ENCODE peak calls at places on chromosomes 5 and 9, in five cellular contexts. One of them, this sample, is unnamed.

GRCh38 chr5:180327166-180327565 is 26.0 kb downstream of the GFPT2 start:
- DNase-seq in A549: no peak
- DNase-seq in H1: no peak
- DNase-seq in HepG2: no peak
- DNase-seq in K562: no peak
- DNase-seq in this sample: no peak

GRCh38 chr5:40875958-40876357 is 33.3 kb upstream of the C7 start:
- DNase-seq in K562: no peak
- DNase-seq in A549: no peak
- DNase-seq in H1: no peak
- DNase-seq in HepG2: no peak
- DNase-seq in this sample: no peak

GRCh38 chr9:94772654-94773303 is 46.3 kb downstream of the AOPEP start:
- DNase-seq in A549: no peak
- DNase-seq in HepG2: no peak
- DNase-seq in K562: no peak
- DNase-seq in H1: no peak
- DNase-seq in this sample: no peak

GRCh38 chr9:34375901-34376595 is 650 bp downstream of the MYORG start:
- DNase-seq in K562: peak; percentile 48
- DNase-seq in A549: peak; percentile 57
- DNase-seq in H1: no peak
- DNase-seq in HepG2: peak; percentile 69
- DNase-seq in this sample: peak; percentile 42

GRCh38 chr5:31144364-31144763 is 49.1 kb upstream of the CDH6 start:
- DNase-seq in A549: no peak
- DNase-seq in K562: no peak
- DNase-seq in H1: no peak
- DNase-seq in HepG2: no peak
- DNase-seq in this sample: no peak

GRCh38 chr9:119601632-119602031 is 232.4 kb upstream of the BRINP1 start:
- DNase-seq in K562: no peak
- DNase-seq in A549: no peak
- DNase-seq in H1: no peak
- DNase-seq in HepG2: no peak
- DNase-seq in this sample: no peak

GRCh38 chr5:35127006-35127405 is 79.3 kb upstream of the AGXT2 start:
- DNase-seq in A549: no peak
- DNase-seq in HepG2: no peak
- DNase-seq in H1: no peak
- DNase-seq in K562: no peak
- DNase-seq in this sample: no peak

GRCh38 chr5:115179068-115179958 is 9.6 kb upstream of the TRIM36 start:
- DNase-seq in H1: peak; percentile 69
- DNase-seq in HepG2: no peak
- DNase-seq in K562: no peak
- DNase-seq in A549: no peak
- DNase-seq in this sample: no peak

GRCh38 chr9:33992622-33993021 is 56.1 kb downstream of the UBAP2 start:
- DNase-seq in K562: no peak
- DNase-seq in HepG2: no peak
- DNase-seq in A549: no peak
- DNase-seq in H1: no peak
- DNase-seq in this sample: no peak

GRCh38 chr9:7266911-7267555 is 509.3 kb downstream of the KDM4C start:
- DNase-seq in K562: no peak
- DNase-seq in A549: no peak
- DNase-seq in HepG2: no peak
- DNase-seq in H1: no peak
- DNase-seq in this sample: no peak

GRCh38 chr5:60958088-60958487 is 13.1 kb downstream of the NDUFAF2 start:
- DNase-seq in HepG2: no peak
- DNase-seq in A549: no peak
- DNase-seq in K562: no peak
- DNase-seq in H1: no peak
- DNase-seq in this sample: no peak

GRCh38 chr9:124820606-124821246 is 32.5 kb upstream of the WDR38 start:
- DNase-seq in K562: no peak
- DNase-seq in H1: no peak
- DNase-seq in HepG2: no peak
- DNase-seq in A549: no peak
- DNase-seq in this sample: no peak

GRCh38 chr9:83596899-83597504 is 25.9 kb upstream of the IDNK start:
- DNase-seq in H1: peak; percentile 87
- DNase-seq in HepG2: no peak
- DNase-seq in K562: peak; percentile 50
- DNase-seq in A549: peak; percentile 27
- DNase-seq in this sample: peak; percentile 31

GRCh38 chr5:137735531-137736284 is at the start of gene KLHL3:
- DNase-seq in HepG2: peak; percentile 13
- DNase-seq in K562: no peak
- DNase-seq in H1: peak; percentile 87
- DNase-seq in A549: no peak
- DNase-seq in this sample: peak; percentile 81

GRCh38 chr9:131618785-131619184 is 73.5 kb downstream of the PRRT1B start:
- DNase-seq in H1: no peak
- DNase-seq in A549: no peak
- DNase-seq in HepG2: no peak
- DNase-seq in K562: no peak
- DNase-seq in this sample: no peak

GRCh38 chr9:131617611-131618010 is 72.3 kb downstream of the PRRT1B start:
- DNase-seq in A549: no peak
- DNase-seq in H1: no peak
- DNase-seq in K562: no peak
- DNase-seq in HepG2: no peak
- DNase-seq in this sample: no peak

GRCh38 chr9:131619680-131620079 is 74.4 kb downstream of the PRRT1B start:
- DNase-seq in HepG2: no peak
- DNase-seq in H1: no peak
- DNase-seq in K562: no peak
- DNase-seq in A549: no peak
- DNase-seq in this sample: no peak

GRCh38 chr9:131616983-131617604 is 71.8 kb downstream of the PRRT1B start:
- DNase-seq in H1: no peak
- DNase-seq in HepG2: peak; percentile 21
- DNase-seq in K562: no peak
- DNase-seq in A549: no peak
- DNase-seq in this sample: no peak

GRCh38 chr9:131618071-131618479 is 72.8 kb downstream of the PRRT1B start:
- DNase-seq in H1: no peak
- DNase-seq in A549: no peak
- DNase-seq in K562: no peak
- DNase-seq in HepG2: peak; percentile 78
- DNase-seq in this sample: peak; percentile 60
- TF ChIP-seq JUN in H1: no peak
- TF ChIP-seq JUN in A549: no peak
- TF ChIP-seq JUN in K562: no peak
- TF ChIP-seq JUN in HepG2: no peak
- TF ChIP-seq JUN in this sample: no peak

GRCh38 chr5:111779260-111780254 is 22.6 kb upstream of the NREP start:
- DNase-seq in HepG2: no peak
- DNase-seq in K562: no peak
- DNase-seq in A549: no peak
- DNase-seq in H1: no peak
- DNase-seq in this sample: peak; percentile 7
- TF ChIP-seq POLR2A in HepG2: no peak
- TF ChIP-seq POLR2A in K562: no peak
- TF ChIP-seq POLR2A in A549: no peak
- TF ChIP-seq POLR2A in H1: no peak
- TF ChIP-seq POLR2A in this sample: no peak

GRCh38 chr9:98687911-98688310 is 20.8 kb downstream of the GABBR2 start:
- DNase-seq in H1: no peak
- DNase-seq in A549: no peak
- DNase-seq in HepG2: no peak
- DNase-seq in K562: no peak
- DNase-seq in this sample: no peak
- TF ChIP-seq JUN in H1: no peak
- TF ChIP-seq JUN in A549: no peak
- TF ChIP-seq JUN in HepG2: no peak
- TF ChIP-seq JUN in K562: no peak
- TF ChIP-seq JUN in this sample: no peak

GRCh38 chr9:130680836-130681768 is 12.5 kb upstream of the EXOSC2 start:
- DNase-seq in HepG2: peak; percentile 70
- DNase-seq in A549: peak; percentile 93
- DNase-seq in H1: peak; percentile 83
- DNase-seq in K562: peak; percentile 89
- DNase-seq in this sample: peak; percentile 88
- TF ChIP-seq POLR2A in HepG2: peak; percentile 78
- TF ChIP-seq POLR2A in A549: peak; percentile 91
- TF ChIP-seq POLR2A in H1: no peak
- TF ChIP-seq POLR2A in K562: no peak
- TF ChIP-seq POLR2A in this sample: no peak

DNA sequence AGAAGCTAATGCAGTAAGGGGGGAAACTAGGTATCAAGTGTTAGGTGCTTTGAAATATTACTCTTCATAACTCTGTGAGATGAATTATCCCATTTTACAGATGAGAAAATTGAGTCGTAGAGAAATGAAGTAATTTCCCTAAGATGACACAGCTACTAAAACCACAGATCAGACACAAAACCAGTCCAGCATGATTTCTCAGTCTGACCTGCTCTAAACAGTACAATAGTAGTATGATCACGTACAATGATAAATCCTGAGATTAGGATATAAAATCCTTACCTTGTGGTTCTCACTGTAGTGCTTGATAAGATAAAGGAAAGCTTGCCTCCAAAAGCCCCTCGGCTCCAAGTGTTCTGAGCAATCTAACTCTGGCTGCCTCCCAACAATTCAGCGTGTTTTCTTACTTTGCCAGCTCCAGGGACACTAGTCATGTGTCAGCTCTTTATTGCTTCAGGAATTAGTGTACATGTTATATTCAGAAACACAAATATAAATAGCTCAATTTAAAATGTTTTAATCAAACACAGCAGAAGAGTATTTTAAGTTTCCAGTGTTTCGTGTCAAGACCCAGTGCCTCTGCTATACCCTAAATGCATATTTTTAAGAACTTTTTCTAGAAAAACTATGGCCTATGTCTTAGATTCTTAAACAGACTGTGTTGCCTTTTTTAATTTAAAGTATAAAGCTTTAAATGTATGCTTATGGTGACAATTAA is 243.6 kb downstream of the DENND1A start:
- DNase-seq in A549: no peak
- DNase-seq in HepG2: no peak
- DNase-seq in H1: no peak
- DNase-seq in K562: no peak
- DNase-seq in this sample: peak; percentile 19
- TF ChIP-seq JUN in A549: no peak
- TF ChIP-seq JUN in HepG2: no peak
- TF ChIP-seq JUN in H1: no peak
- TF ChIP-seq JUN in K562: no peak
- TF ChIP-seq JUN in this sample: no peak

GRCh38 chr5:83472213-83472507 is 616 bp downstream of the VCAN start:
- DNase-seq in HepG2: no peak
- DNase-seq in K562: no peak
- DNase-seq in H1: no peak
- DNase-seq in A549: no peak
- DNase-seq in this sample: no peak

GRCh38 chr5:83472508-83473343 is 1.2 kb downstream of the VCAN start:
- DNase-seq in H1: peak; percentile 71
- DNase-seq in HepG2: no peak
- DNase-seq in K562: peak; percentile 16
- DNase-seq in A549: peak; percentile 39
- DNase-seq in this sample: no peak

GRCh38 chr5:83474986-83475385 is 3.4 kb downstream of the VCAN start:
- DNase-seq in H1: no peak
- DNase-seq in K562: no peak
- DNase-seq in HepG2: no peak
- DNase-seq in A549: no peak
- DNase-seq in this sample: no peak

GRCh38 chr5:83474170-83474796 is 2.7 kb downstream of the VCAN start:
- DNase-seq in H1: peak; percentile 89
- DNase-seq in A549: peak; percentile 85
- DNase-seq in K562: peak; percentile 79
- DNase-seq in HepG2: peak; percentile 30
- DNase-seq in this sample: no peak

DNA sequence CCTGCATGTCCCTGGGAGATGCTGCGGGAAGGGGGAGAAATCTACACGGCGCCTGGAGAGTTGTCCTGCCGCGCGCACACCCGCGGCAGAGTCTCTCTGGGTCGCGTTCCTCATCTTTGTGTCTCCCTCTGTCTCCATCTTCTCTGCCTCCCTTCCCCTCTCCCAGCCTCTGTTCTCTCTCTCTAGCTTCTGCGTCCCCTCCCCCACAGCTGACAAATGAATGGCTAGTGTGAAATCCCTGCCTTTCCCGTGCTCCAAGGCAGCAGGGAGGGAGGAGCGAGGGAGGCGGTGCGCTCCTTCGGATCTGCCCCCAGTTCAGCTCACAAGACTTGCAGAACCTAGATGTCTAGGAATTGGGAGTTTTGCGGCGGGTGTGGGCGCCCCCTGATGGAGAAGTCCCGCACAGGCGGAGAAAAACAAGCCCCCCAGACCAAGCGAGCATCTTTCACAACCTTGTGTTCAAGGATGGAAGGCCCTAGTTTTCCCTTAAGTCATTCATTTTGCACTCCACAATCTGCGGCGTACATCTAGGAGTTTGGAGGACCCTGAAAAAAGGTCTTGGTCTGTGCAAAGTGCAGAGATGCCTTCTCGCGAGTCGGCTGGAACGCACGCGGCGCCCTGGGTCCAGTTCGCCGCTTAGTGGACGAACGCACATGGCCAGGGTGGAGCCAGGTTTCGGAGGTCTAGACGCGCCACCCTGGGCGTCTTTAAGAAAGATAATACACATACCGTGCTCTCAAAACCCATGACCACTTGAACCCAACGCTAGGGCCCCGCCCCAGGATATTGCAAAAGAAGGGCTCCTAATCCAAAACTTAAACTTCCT is 2.0 kb downstream of the VCAN start:
- DNase-seq in A549: peak; percentile 95
- DNase-seq in K562: peak; percentile 64
- DNase-seq in HepG2: no peak
- DNase-seq in H1: peak; percentile 96
- DNase-seq in this sample: peak; percentile 87
- TF ChIP-seq POLR2A in A549: no peak
- TF ChIP-seq POLR2A in K562: no peak
- TF ChIP-seq POLR2A in HepG2: no peak
- TF ChIP-seq POLR2A in H1: peak; percentile 83
- TF ChIP-seq POLR2A in this sample: no peak

This sample was measured in endothelial cell of umbilical vein.